ENCODE peak calls at places on chromosomes 1 and 21, in four cellular contexts. D is activated CD4-positive, alpha-beta T cell treated with anti-CD3 and anti-CD28 coated beads, Interleukin-2, amount 50 U/mL, for 1 hour; J is activated naive CD8-positive, alpha-beta T cell treated with anti-CD3 and anti-CD28 coated beads for 36 hours; Z is activated CD8-positive, alpha-beta memory T cell treated with anti-CD3 and anti-CD28 coated beads for 24 hours. A is an unnamed sample.

GRCh38 chr1:1344672-1345361 is 4.4 kb downstream of the DVL1 start:
- DNase-seq in Z (peak), J (peak), D (no peak), A (peak)

GRCh38 chr1:224433671-224434446 is 738 bp downstream of the WDR26 start:
- DNase-seq in D (peak), Z (peak), J (peak), A (peak)

GRCh38 chr1:118954286-118954890 is 33.8 kb downstream of the TBX15 start:
- DNase-seq in D (no peak), J (no peak), Z (no peak), A (peak)

GRCh38 chr21:16134134-16134533 is 404.4 kb downstream of the USP25 start:
- DNase-seq in Z (no peak), D (no peak), J (no peak), A (no peak)

GRCh38 chr1:182442333-182442732 is 7.6 kb upstream of the RGSL1 start:
- DNase-seq in Z (no peak), J (no peak), D (no peak), A (no peak)

GRCh38 chr1:202112864-202113689 is 9.6 kb upstream of the GPR37L1 start:
- DNase-seq in J (no peak), Z (no peak), D (no peak), A (peak)

GRCh38 chr21:46552865-46553379 is 52.0 kb downstream of the S100B start:
- DNase-seq in J (no peak), D (no peak), Z (no peak), A (no peak)

GRCh38 chr1:162487241-162487640 is 10.4 kb upstream of the UHMK1 start:
- DNase-seq in Z (no peak), D (no peak), J (no peak), A (no peak)

GRCh38 chr21:37358392-37358791 is 8.2 kb upstream of the DYRK1A start:
- DNase-seq in J (no peak), Z (no peak), D (no peak), A (peak)

GRCh38 chr1:147834189-147834588 is 68.4 kb upstream of the GJA8 start:
- DNase-seq in Z (no peak), D (no peak), J (no peak), A (no peak)

GRCh38 chr1:212286437-212287131 is 1.4 kb downstream of the PPP2R5A start:
- DNase-seq in J (no peak), D (no peak), Z (no peak), A (peak)

GRCh38 chr1:2815551-2815950 is 14.1 kb upstream of the TTC34 start:
- DNase-seq in D (no peak), Z (no peak), J (no peak), A (no peak)

GRCh38 chr1:165403835-165404482 is 41.0 kb downstream of the RXRG start:
- DNase-seq in J (peak), Z (no peak), D (peak), A (peak)

GRCh38 chr1:50968021-50968883 is 1.8 kb upstream of the CDKN2C start:
- DNase-seq in J (peak), Z (peak), D (peak), A (peak)

GRCh38 chr1:18746981-18747380 is 112.5 kb downstream of the TAS1R2 start:
- DNase-seq in J (no peak), Z (no peak), D (no peak), A (no peak)

A was measured in EH.